ENCODE peak calls at places on chromosomes 13 and 19, in five cellular contexts. E, O, K, X and U are unnamed samples.

GRCh38 chr19:13153627-13154240 is 3.5 kb downstream of the IER2 start:
- DNase-seq in K (peak; percentile 60), O (no peak), E (no peak), X (no peak), U (no peak)

GRCh38 chr13:110498327-110498726 is 63.2 kb downstream of the RAB20 start:
- DNase-seq in K (no peak), E (no peak), X (no peak), O (no peak), U (no peak)

GRCh38 chr13:41631296-41631965 is 174.1 kb downstream of the RGCC start:
- DNase-seq in E (no peak), X (no peak), O (no peak), K (no peak), U (no peak)

GRCh38 chr13:48629282-48629681 is 24.4 kb upstream of the CYSLTR2 start:
- DNase-seq in O (no peak), E (no peak), X (peak; percentile 76), K (no peak), U (no peak)

GRCh38 chr13:32811297-32811800 is 204.9 kb upstream of the KL start:
- DNase-seq in K (no peak), X (no peak), O (no peak), E (no peak), U (no peak)

GRCh38 chr19:11116507-11116906 is 27.2 kb downstream of the LDLR start:
- DNase-seq in X (no peak), E (no peak), O (no peak), K (no peak), U (no peak)

GRCh38 chr13:113814435-113814821 is 49.4 kb downstream of the GAS6 start:
- DNase-seq in O (no peak), K (no peak), E (no peak), X (no peak), U (no peak)

GRCh38 chr19:10850631-10851030 is 2.4 kb downstream of the C19orf38 start:
- DNase-seq in E (no peak), K (no peak), X (no peak), O (no peak), U (no peak)

GRCh38 chr13:58795715-58796114 is 1164.2 kb downstream of the PCDH17 start:
- DNase-seq in E (no peak), O (no peak), K (no peak), X (no peak), U (no peak)
- TF ChIP-seq POLR2AphosphoS5 in E (no peak), O (no peak), K (no peak), X (no peak), U (no peak)

DNA sequence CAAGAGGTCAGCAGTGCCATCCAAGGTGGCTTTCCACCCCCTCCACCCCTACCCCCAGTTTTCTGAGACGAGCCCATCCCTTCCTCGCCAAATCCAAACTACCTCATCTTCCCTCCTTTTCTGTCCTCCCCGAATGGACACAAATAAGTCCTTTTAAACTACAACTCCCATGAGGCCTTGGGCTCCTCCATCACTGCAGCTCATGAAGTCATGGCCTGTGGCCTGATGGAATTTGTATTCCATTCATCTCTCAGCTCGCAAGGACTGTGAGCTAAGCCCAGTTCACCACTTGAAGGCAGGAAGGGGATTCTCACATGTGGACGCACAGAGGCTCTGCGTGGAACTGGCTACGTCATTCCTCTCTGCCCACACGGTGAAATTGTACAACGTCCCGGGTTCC is 12.5 kb downstream of the PTPRH start:
- DNase-seq in O (no peak), E (no peak), K (no peak), X (no peak), U (no peak)
- TF ChIP-seq SIN3A in O (no peak), E (no peak), K (no peak), X (no peak), U (no peak)

GRCh38 chr19:15249912-15250634 is 17.8 kb upstream of the EPHX3 start:
- DNase-seq in X (no peak), O (no peak), K (no peak), E (no peak), U (no peak)
- TF ChIP-seq POLR2AphosphoS5 in X (no peak), O (no peak), K (no peak), E (no peak), U (no peak)

DNA sequence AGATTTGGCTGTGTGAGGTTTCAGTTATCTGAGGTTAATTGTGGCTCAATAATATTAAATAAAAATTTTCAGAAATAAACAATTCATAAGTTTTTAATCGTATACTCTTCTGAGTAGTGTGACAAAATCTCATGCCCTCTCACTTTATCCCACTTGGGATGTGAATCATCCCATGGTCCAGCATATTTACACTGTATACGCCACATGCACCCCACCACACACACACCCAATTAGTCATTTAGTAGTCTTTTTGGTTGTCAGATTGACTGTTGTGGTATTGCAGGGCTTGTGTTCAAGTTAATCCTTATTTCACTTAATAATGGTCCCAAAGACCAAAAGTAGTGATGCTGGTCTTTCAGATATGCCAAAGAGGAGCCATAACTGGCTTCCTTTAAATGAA is 66.4 kb upstream of the PCDH9 start:
- DNase-seq in K (no peak), O (no peak), E (no peak), X (no peak), U (no peak)
- TF ChIP-seq SIN3A in K (no peak), O (no peak), E (no peak), X (no peak), U (no peak)

GRCh38 chr13:72462726-72463125 is 264.7 kb downstream of the MZT1 start:
- DNase-seq in X (no peak), E (no peak), K (no peak), O (no peak), U (no peak)

GRCh38 chr13:72458701-72459100 is 268.7 kb downstream of the MZT1 start:
- DNase-seq in K (no peak), O (no peak), X (no peak), E (no peak), U (no peak)

DNA sequence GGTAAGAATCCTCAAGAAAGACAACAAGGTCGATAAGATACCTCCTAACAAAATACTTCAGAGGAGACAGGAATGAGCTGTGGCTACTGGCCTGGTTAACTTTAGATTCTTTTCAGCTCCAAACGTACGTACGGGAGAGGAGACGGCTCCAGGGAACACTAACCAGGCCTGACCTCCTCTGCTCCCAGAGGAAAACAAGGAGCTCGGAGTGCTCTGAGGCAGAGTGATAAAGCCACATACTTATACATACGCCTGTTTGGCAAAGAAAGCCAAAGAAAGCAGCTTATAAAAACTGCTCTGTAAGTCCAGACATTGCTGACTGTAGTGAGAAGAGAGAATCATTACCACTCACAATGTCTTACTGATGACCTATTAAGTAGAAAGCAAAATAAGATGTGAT is 263.9 kb downstream of the MZT1 start:
- DNase-seq in E (no peak), X (no peak), O (no peak), K (no peak), U (no peak)
- TF ChIP-seq POLR2AphosphoS5 in E (no peak), X (no peak), O (no peak), K (no peak), U (no peak)